ENCODE peak calls at places on chromosomes 7 and 10, in four cellular contexts. Y is pancreas, V is stomach, L is GM23338. H is an unnamed sample.
A peak's percentile ranks its signal among the peaks of the same experiment; 100 is the strongest.

GRCh38 chr10:69897417-69897816 is 95.7 kb downstream of the COL13A1 start:
- DNase-seq in Y (no peak), V (no peak), L (no peak), H (no peak)

GRCh38 chr7:138434458-138435093 is 25.5 kb upstream of the TRIM24 start:
- DNase-seq in Y (no peak), V (no peak), L (peak; percentile 18), H (no peak)

GRCh38 chr7:100879685-100880261 is 4.9 kb downstream of the SRRT start:
- DNase-seq in Y (no peak), V (no peak), L (no peak), H (no peak)

GRCh38 chr7:131636092-131636491 is 79.7 kb upstream of the PODXL start:
- DNase-seq in Y (no peak), V (no peak), L (no peak), H (no peak)

GRCh38 chr7:139153832-139154231 is 44.3 kb upstream of the ZC3HAV1 start:
- DNase-seq in Y (no peak), V (no peak), L (no peak), H (peak; percentile 52)

GRCh38 chr7:17183630-17184328 is 114.7 kb upstream of the AHR start:
- DNase-seq in Y (no peak), V (no peak), L (no peak), H (no peak)

GRCh38 chr10:105656880-105657279 is 1015.8 kb downstream of the SORCS3 start:
- DNase-seq in Y (no peak), V (no peak), L (peak; percentile 59), H (no peak)

GRCh38 chr10:17239671-17240460 is 11.8 kb downstream of the VIM start:
- DNase-seq in Y (no peak), V (no peak), L (no peak), H (no peak)

GRCh38 chr10:127127822-127128221 is 68.6 kb downstream of the INSYN2A start:
- DNase-seq in Y (no peak), V (no peak), L (no peak), H (no peak)

GRCh38 chr10:63477927-63478326 is 12.2 kb upstream of the JMJD1C start:
- DNase-seq in Y (no peak), V (no peak), L (no peak), H (no peak)

GRCh38 chr7:87413951-87414381 is 61.5 kb downstream of the ABCB4 start:
- DNase-seq in Y (no peak), V (no peak), L (no peak), H (no peak)

GRCh38 chr7:151895008-151895661 is 18.2 kb upstream of the PRKAG2 start:
- DNase-seq in Y (no peak), V (no peak), L (no peak), H (no peak)

GRCh38 chr7:154928136-154929005 is 74.6 kb downstream of the PAXIP1 start:
- DNase-seq in Y (peak; percentile 58), V (peak; percentile 37), L (peak; percentile 59), H (peak; percentile 74)

GRCh38 chr7:37215524-37215923 is 233.1 kb downstream of the ELMO1 start:
- DNase-seq in Y (no peak), V (no peak), L (no peak), H (no peak)

GRCh38 chr7:32051128-32051527 is 19.1 kb downstream of the PDE1C start:
- DNase-seq in Y (peak; percentile 11), V (no peak), L (no peak), H (no peak)

GRCh38 chr10:50993817-50994251 is 80.5 kb upstream of the PRKG1 start:
- DNase-seq in Y (peak; percentile 25), V (no peak), L (no peak), H (no peak)

GRCh38 chr10:127148066-127148932 is 48.1 kb downstream of the INSYN2A start:
- DNase-seq in Y (no peak), V (no peak), L (no peak), H (peak; percentile 88)

GRCh38 chr7:70267381-70267780 is 669.1 kb downstream of the AUTS2 start:
- DNase-seq in Y (no peak), V (no peak), L (no peak), H (no peak)

GRCh38 chr10:816958-817357 is 114.5 kb downstream of the LARP4B start:
- DNase-seq in Y (no peak), V (no peak), L (no peak), H (no peak)

GRCh38 chr7:101924171-101924570 is 106.7 kb downstream of the CUX1 start:
- DNase-seq in Y (no peak), V (no peak), L (no peak), H (no peak)

GRCh38 chr7:156780724-156781455 is 112.1 kb downstream of the LMBR1 start:
- DNase-seq in Y (no peak), V (no peak), L (no peak), H (no peak)

GRCh38 chr10:32891261-32891660 is 66.8 kb downstream of the ITGB1 start:
- DNase-seq in Y (no peak), V (no peak), L (no peak), H (no peak)

GRCh38 chr10:31100176-31100575 is 68.5 kb upstream of the ZNF438 start:
- DNase-seq in Y (no peak), V (no peak), L (no peak), H (no peak)

GRCh38 chr7:54995631-54996340 is 23.0 kb upstream of the EGFR start:
- DNase-seq in Y (no peak), V (no peak), L (no peak), H (no peak)

GRCh38 chr7:824106-824505 is 8.2 kb upstream of the SUN1 start:
- DNase-seq in Y (no peak), V (no peak), L (no peak), H (no peak)

GRCh38 chr7:2062648-2063047 is 170.1 kb downstream of the MAD1L1 start:
- DNase-seq in Y (no peak), V (no peak), L (no peak), H (no peak)

GRCh38 chr10:118669020-118669766 is 73.7 kb upstream of the PRLHR start:
- DNase-seq in Y (peak; percentile 18), V (no peak), L (no peak), H (peak; percentile 78)

DNA sequence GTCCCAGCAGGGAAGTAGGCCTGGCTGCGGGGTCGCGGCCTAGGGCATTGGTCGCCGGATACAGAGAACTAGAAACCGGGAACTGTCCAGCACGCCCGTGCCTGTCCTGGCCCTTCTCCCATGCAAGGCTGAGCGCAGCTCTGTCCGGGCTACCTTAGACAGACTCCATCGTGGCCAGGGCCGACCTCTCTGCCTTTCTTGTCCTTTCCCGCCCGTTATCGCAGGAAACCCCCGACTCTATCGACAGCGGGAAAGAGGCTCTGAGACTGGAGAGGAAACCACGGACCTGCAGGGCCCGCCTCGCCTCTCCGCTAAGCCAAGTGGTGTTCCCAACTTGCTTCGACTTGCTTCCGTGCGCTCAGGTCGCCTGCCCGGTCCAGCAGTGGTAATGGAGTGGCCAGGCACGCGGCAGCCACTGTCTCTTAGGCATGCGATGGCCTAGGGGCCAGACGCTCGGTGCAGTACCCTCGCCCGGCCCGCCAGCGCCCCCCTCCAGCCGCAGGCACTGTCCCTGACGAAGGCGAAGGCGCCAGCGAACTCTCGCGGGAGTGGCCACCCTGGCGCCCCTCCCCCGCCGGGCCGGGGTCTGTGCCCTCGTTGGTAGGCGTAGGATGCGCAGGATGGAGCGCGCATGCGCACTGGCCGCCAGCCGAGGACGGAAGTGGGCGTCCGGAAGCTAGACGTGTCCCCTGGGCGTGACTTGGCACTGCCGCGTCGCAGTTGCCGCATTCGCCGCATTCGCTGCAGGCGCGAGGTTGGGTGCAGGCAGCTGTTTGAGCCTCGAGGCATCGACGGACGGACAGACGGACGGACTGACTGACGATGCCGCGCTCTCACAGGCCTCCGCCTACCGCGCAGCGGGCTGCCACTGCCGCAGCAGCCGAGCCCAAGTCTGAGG is 54.4 kb downstream of the MCMBP start:
- DNase-seq in Y (peak; percentile 46), V (peak; percentile 29), L (peak; percentile 94), H (no peak)
- H3K4me3 ChIP-seq in Y (peak overlapping the region; percentile 6), V (peak overlapping the region; percentile 27), L (peak overlapping the region; percentile 60), H (peak overlapping the region; percentile 38)

GRCh38 chr10:87053121-87053520 is 33.0 kb downstream of the FAM25A start:
- DNase-seq in Y (no peak), V (peak; percentile 45), L (no peak), H (no peak)

GRCh38 chr10:87053577-87054181 is 33.6 kb downstream of the FAM25A start:
- DNase-seq in Y (no peak), V (no peak), L (no peak), H (no peak)

GRCh38 chr10:87058171-87058570 is 36.5 kb downstream of the GLUD1 start:
- DNase-seq in Y (no peak), V (no peak), L (no peak), H (peak; percentile 26)

GRCh38 chr10:87059401-87059800 is 35.2 kb downstream of the GLUD1 start:
- DNase-seq in Y (no peak), V (no peak), L (no peak), H (no peak)

DNA sequence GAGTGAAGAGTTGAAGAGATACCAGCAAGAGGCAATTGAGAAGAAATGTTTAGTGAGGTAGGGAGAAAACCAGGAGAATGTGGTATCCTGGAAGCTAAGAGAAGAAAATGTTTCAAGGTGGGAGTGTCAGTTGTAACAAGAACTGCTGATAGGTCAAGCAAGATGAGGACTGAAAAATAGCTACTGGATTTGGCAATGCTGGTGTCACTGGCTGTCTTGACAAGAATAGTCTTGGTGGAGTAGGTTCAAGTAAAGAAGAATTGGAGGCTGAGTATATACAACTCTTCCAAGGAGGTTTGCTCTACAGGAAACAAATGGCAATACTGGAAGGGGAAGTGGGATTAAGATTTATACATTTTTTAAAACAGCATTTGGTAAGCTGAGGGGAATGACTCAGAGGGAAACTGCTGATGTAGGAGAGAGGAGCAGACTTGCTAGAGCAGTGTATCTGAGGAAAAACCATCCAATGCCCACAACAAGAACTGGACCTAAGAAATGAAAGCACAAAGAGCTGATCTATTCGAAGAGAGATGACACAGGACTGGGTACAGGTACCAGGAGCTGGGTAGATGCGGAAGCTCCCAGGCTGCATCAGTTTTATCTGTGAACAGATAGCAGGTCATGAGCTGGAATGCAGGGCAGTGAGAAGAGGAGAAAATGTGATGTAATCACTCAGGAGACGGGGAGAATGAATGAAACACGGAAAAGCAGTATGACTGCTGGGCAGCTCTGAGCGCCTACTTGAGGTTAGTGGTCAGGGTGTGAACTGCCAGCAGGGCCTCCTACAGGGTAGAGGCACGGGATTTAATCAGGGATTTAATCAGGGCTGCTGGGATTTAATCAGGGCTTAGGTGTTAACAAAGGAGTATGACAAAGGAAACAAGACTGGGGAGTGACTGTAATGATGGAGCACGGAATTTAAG is 34.5 kb downstream of the FAM25A start:
- DNase-seq in Y (no peak), V (no peak), L (peak; percentile 48), H (peak; percentile 22)
- TF ChIP-seq CTCF in Y (no peak), V (no peak), L (peak; percentile 14), H (peak; percentile 38)

GRCh38 chr7:10643545-10643944 is 330.1 kb upstream of the PHF14 start:
- DNase-seq in Y (no peak), V (no peak), L (no peak), H (no peak)
- H3K4me3 ChIP-seq in Y (no peak overlapping the region), V (no peak overlapping the region), L (no peak overlapping the region), H (no peak overlapping the region)

DNA sequence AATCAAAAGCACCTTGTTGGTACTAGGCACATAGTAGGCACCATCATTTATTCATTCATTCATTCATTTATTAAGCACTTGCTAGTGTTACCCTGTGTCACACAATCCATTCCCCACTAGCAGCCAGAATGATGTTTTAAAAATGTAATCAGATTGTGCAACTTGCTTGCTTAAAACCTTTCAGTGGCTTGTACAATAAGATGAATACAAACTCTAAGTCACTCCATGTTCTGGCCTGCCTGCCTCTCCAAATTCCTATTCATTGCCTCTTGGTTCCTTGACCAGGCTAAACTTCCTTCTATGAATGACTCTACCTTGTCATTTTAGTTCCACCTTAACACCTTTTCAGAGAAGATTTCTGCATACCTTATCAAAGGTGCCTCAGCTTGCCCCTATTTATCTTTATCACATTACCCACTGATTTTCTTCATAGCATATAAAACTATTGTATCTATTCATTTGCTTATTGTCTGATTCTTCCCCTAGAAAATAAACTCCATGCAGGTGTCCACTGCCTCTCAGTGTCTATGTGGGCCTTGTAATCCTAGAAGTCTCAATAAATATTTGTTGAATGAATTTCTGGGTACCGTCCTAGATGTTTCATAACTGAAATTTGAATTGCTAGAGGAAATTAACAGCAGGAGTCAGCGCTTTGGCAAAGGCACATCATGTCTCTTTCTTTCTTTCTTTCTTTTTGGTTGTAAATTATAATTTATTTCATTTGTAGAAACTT is 169.5 kb downstream of the TMEM26 start:
- DNase-seq in Y (no peak), V (no peak), L (no peak), H (no peak)
- TF ChIP-seq CTCF in Y (no peak), V (no peak), L (no peak), H (no peak)

H was measured in astrocyte of the cerebellum.